ENCODE peak calls at places on chromosomes 5 and 9, in seven cellular contexts. O is fibroblast of mammary gland, S is nephron progenitor cell, F is fibroblast of the aortic adventitia, E is AG10803, X is fibroblast of lung, Z is adrenal gland. A is an unnamed sample.

GRCh38 chr9:98045234-98046160 is 11.0 kb upstream of the NANS start:
- DNase-seq in E (no peak), F (peak), Z (no peak), X (no peak), O (peak), S (no peak), A (no peak)

GRCh38 chr5:143812085-143812705 is at the start of gene HMHB1:
- DNase-seq in X (no peak), S (no peak), Z (no peak), E (no peak), O (no peak), F (no peak), A (no peak)

GRCh38 chr5:5494489-5495402 is 72.3 kb downstream of the ICE1 start:
- DNase-seq in S (peak), Z (peak), O (peak), X (peak), F (peak), E (peak), A (peak)

GRCh38 chr5:17216974-17217325 is 481 bp upstream of the BASP1 start:
- DNase-seq in S (peak), E (peak), F (peak), O (peak), Z (no peak), X (peak), A (peak)

GRCh38 chr9:98892296-98892695 is 51.4 kb upstream of the COL15A1 start:
- DNase-seq in O (no peak), X (peak), E (no peak), F (no peak), Z (no peak), S (no peak), A (peak)

GRCh38 chr5:132134384-132134783 is 60.8 kb downstream of the CSF2 start:
- DNase-seq in F (peak), X (peak), E (peak), Z (no peak), S (no peak), O (peak), A (peak)

GRCh38 chr9:124834586-124834985 is 18.7 kb upstream of the WDR38 start:
- DNase-seq in X (peak), O (peak), E (peak), Z (no peak), S (no peak), F (peak), A (peak)

GRCh38 chr9:129628709-129629108 is 2.7 kb downstream of the NTMT1 start:
- DNase-seq in X (no peak), S (no peak), O (no peak), Z (no peak), E (no peak), F (no peak), A (no peak)

GRCh38 chr9:737400-738120 is 103.9 kb upstream of the DMRT1 start:
- DNase-seq in S (no peak), Z (no peak), O (peak), F (no peak), X (no peak), E (peak), A (no peak)

GRCh38 chr5:9545959-9546851 is at the start of gene SEMA5A:
- DNase-seq in Z (peak), E (peak), X (peak), S (peak), O (peak), F (peak), A (peak)

GRCh38 chr9:286091-286740 is 71.6 kb downstream of the DOCK8 start:
- DNase-seq in Z (no peak), E (no peak), O (no peak), F (no peak), S (no peak), X (no peak), A (no peak)

GRCh38 chr5:87650284-87650683 is 237.6 kb upstream of the CCNH start:
- DNase-seq in E (no peak), Z (no peak), S (no peak), X (peak), F (no peak), O (peak), A (no peak)

GRCh38 chr9:114674798-114675554 is 7.0 kb downstream of the TEX48 start:
- DNase-seq in X (peak), Z (no peak), F (no peak), E (no peak), S (no peak), O (peak), A (no peak)

GRCh38 chr9:117718701-117719100 is 14.5 kb downstream of the TLR4 start:
- DNase-seq in X (no peak), E (peak), F (no peak), Z (no peak), S (no peak), O (peak), A (no peak)

GRCh38 chr5:72842816-72843215 is 26.4 kb downstream of the TNPO1 start:
- DNase-seq in E (no peak), O (peak), F (no peak), Z (no peak), X (peak), S (no peak), A (no peak)

GRCh38 chr5:92421937-92422336 is 1038.8 kb upstream of the ARRDC3 start:
- DNase-seq in Z (no peak), F (no peak), O (peak), X (peak), S (no peak), E (no peak), A (no peak)

GRCh38 chr9:37480759-37481158 is 5.0 kb upstream of the POLR1E start:
- DNase-seq in F (no peak), E (no peak), X (no peak), Z (no peak), O (no peak), S (peak), A (no peak)

GRCh38 chr9:134328841-134329575 is 2.8 kb downstream of the RXRA start:
- DNase-seq in O (peak), F (peak), E (peak), Z (peak), S (no peak), X (no peak), A (peak)

GRCh38 chr5:92594031-92594430 is 987.0 kb downstream of the NR2F1-AS1 start:
- DNase-seq in E (no peak), X (no peak), O (no peak), S (no peak), F (no peak), Z (no peak), A (no peak)

GRCh38 chr5:134055015-134055414 is 50.2 kb upstream of the VDAC1 start:
- DNase-seq in S (no peak), O (no peak), Z (no peak), X (no peak), E (no peak), F (no peak), A (no peak)

GRCh38 chr9:70352356-70352755 is 62.1 kb downstream of the KLF9 start:
- DNase-seq in Z (no peak), O (peak), E (peak), X (peak), S (no peak), F (peak), A (peak)

GRCh38 chr9:2017459-2018161 is 2.5 kb downstream of the SMARCA2 start:
- DNase-seq in E (peak), S (peak), O (peak), X (peak), Z (peak), F (peak), A (peak)

GRCh38 chr5:169024426-169024825 is 276.5 kb downstream of the SLIT3 start:
- DNase-seq in E (peak), Z (no peak), O (no peak), F (no peak), S (no peak), X (no peak), A (no peak)

GRCh38 chr9:33223696-33224095 is 16.3 kb upstream of the SPINK4 start:
- DNase-seq in E (peak), Z (no peak), F (peak), S (no peak), O (peak), X (no peak), A (no peak)

GRCh38 chr5:164202338-164202737 is 696.9 kb downstream of the MAT2B start:
- DNase-seq in F (peak), Z (no peak), S (no peak), O (peak), E (peak), X (peak), A (no peak)

GRCh38 chr5:2531318-2531717 is 220.2 kb downstream of the IRX2 start:
- DNase-seq in S (no peak), O (no peak), E (no peak), Z (no peak), X (no peak), F (no peak), A (no peak)

GRCh38 chr5:136329791-136330190 is 35.6 kb downstream of the TRPC7 start:
- DNase-seq in Z (no peak), F (no peak), S (no peak), X (no peak), O (no peak), E (no peak), A (no peak)

GRCh38 chr9:84781431-84781830 is 111.9 kb downstream of the NTRK2 start:
- DNase-seq in S (peak), O (peak), E (no peak), F (peak), Z (no peak), X (peak), A (no peak)
- TF ChIP-seq CTCF in S (peak), O (peak), E (peak), F (peak), Z (peak), X (peak), A (peak)

DNA sequence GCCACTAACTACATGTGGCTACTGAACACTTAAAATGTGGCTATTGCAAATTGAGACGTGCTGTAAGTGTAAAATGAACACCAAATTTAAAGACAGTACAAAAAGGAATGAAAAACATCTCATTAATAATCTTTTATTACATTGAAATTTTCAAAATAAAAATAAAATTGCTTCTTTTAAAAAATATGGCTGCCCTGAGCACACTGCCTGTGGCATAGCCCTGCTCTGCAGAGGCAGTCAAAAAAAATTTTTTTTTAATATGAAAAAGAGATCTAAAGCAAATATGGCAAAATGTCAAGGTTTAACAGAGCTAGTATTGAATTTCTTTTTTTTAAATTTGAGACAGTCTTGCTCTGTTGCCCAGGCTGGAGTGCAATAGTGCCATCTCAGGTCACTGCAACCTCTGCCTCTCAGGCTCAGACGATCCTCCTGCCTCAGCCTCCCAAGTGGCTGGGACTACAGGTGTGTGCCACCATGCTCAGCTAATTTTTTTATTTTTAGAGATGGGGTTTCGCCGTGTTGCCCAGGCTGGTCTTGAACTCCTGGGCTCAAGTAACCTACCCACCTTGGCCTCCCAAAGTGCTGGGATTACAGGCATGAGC is 25.6 kb downstream of the CARNMT1 start:
- DNase-seq in S (no peak), Z (no peak), O (no peak), X (no peak), E (no peak), F (no peak), A (no peak)
- TF ChIP-seq CTCF in S (peak), Z (no peak), O (no peak), X (no peak), E (no peak), F (no peak), A (no peak)

GRCh38 chr9:116491659-116492058 is 195.4 kb upstream of the TRIM32 start:
- DNase-seq in F (peak), X (peak), Z (no peak), S (no peak), E (no peak), O (no peak), A (no peak)

GRCh38 chr9:116493183-116493582 is 193.9 kb upstream of the TRIM32 start:
- DNase-seq in X (peak), E (peak), F (peak), S (no peak), O (no peak), Z (no peak), A (no peak)

GRCh38 chr9:116490321-116490720 is 196.8 kb upstream of the TRIM32 start:
- DNase-seq in E (no peak), X (peak), F (peak), S (no peak), Z (no peak), O (peak), A (no peak)

GRCh38 chr9:116488373-116488772 is 198.7 kb upstream of the TRIM32 start:
- DNase-seq in Z (no peak), F (no peak), E (no peak), S (no peak), O (no peak), X (no peak), A (no peak)

DNA sequence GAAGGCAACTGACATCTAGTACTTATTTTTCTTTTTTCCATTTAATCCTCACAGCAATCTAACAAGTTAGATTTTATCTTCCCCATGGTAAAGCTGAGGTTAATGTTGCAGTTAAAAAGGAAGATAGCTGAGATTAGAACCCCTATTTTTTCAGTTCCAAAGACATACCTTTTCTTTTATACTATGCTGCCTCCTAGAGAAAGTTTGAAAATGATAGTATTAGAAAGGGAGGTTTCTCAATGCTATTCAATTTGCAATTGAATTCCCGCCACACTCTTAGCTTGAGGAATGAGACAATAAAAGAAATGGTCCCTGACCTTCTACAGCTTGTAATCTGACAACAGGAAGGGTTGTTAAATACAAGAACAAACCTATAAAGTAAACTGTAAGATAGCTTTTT is 195.9 kb upstream of the TRIM32 start:
- DNase-seq in F (peak), O (no peak), X (no peak), E (no peak), Z (no peak), S (no peak), A (peak)
- TF ChIP-seq CTCF in F (no peak), O (no peak), X (no peak), E (no peak), Z (no peak), S (no peak), A (no peak)

GRCh38 chr5:586751-587285 is 25.3 kb upstream of the CEP72 start:
- DNase-seq in E (no peak), Z (peak), F (no peak), O (no peak), S (no peak), X (no peak), A (no peak)
- TF ChIP-seq CTCF in E (no peak), Z (no peak), F (no peak), O (no peak), S (no peak), X (no peak), A (no peak)

DNA sequence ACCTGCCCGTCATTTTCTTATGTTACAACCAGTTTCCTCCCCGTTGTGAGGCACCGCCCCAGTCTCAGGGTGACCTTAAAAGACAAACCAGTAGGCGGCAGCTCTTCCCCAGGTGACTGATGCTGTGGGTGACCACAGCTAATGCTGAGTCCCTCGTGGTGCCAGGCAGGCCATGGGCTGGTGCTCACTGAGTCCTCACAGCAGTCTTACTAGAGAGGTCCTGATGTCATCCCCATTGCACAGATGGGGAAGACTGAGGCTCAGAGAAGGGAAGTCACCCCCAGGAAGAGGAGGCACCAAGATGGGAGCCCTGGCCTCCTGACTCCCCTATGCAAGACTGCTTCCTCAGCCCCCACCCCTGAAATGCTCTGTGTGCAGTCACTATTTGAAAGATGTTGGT is 978 bp downstream of the CFAP157 start:
- DNase-seq in Z (no peak), O (peak), F (no peak), X (no peak), S (no peak), E (no peak), A (no peak)
- TF ChIP-seq CTCF in Z (no peak), O (no peak), F (no peak), X (no peak), S (no peak), E (no peak), A (no peak)